ENCODE peak calls at places on chromosomes 6 and 20, in seven cellular contexts. One of them, this sample, is unnamed.

GRCh38 chr6:136586295-136586694 is 36.1 kb upstream of the MAP7 start:
- DNase-seq in uterus: no peak
- DNase-seq in A172: peak
- DNase-seq in fibroblast of pulmonary artery: peak
- DNase-seq in PC-9: no peak
- DNase-seq in Daoy: no peak
- DNase-seq in hepatocyte: peak
- DNase-seq in this sample: peak

GRCh38 chr6:15382089-15382488 is 136.2 kb downstream of the JARID2 start:
- DNase-seq in uterus: no peak
- DNase-seq in A172: no peak
- DNase-seq in fibroblast of pulmonary artery: no peak
- DNase-seq in PC-9: no peak
- DNase-seq in Daoy: no peak
- DNase-seq in hepatocyte: no peak
- DNase-seq in this sample: no peak

GRCh38 chr20:32378461-32378860 is 20.3 kb downstream of the ASXL1 start:
- DNase-seq in uterus: no peak
- DNase-seq in A172: no peak
- DNase-seq in fibroblast of pulmonary artery: peak
- DNase-seq in PC-9: no peak
- DNase-seq in Daoy: no peak
- DNase-seq in hepatocyte: no peak
- DNase-seq in this sample: peak

GRCh38 chr6:156065838-156066237 is 610.2 kb upstream of the NOX3 start:
- DNase-seq in uterus: no peak
- DNase-seq in A172: no peak
- DNase-seq in fibroblast of pulmonary artery: no peak
- DNase-seq in PC-9: no peak
- DNase-seq in Daoy: no peak
- DNase-seq in hepatocyte: no peak
- DNase-seq in this sample: no peak

GRCh38 chr6:155313602-155314091 is 637 bp downstream of the TFB1M start:
- DNase-seq in uterus: no peak
- DNase-seq in A172: no peak
- DNase-seq in fibroblast of pulmonary artery: peak
- DNase-seq in PC-9: no peak
- DNase-seq in Daoy: peak
- DNase-seq in hepatocyte: peak
- DNase-seq in this sample: peak

GRCh38 chr6:112429226-112429625 is 82.1 kb downstream of the RFPL4B start:
- DNase-seq in uterus: no peak
- DNase-seq in A172: peak
- DNase-seq in fibroblast of pulmonary artery: peak
- DNase-seq in PC-9: no peak
- DNase-seq in Daoy: peak
- DNase-seq in hepatocyte: peak
- DNase-seq in this sample: peak

GRCh38 chr20:36856691-36857635 is 19.0 kb upstream of the TLDC2 start:
- DNase-seq in uterus: no peak
- DNase-seq in A172: no peak
- DNase-seq in fibroblast of pulmonary artery: peak
- DNase-seq in PC-9: no peak
- DNase-seq in Daoy: no peak
- DNase-seq in hepatocyte: no peak
- DNase-seq in this sample: peak

GRCh38 chr20:10557685-10558084 is 116.1 kb downstream of the JAG1 start:
- DNase-seq in uterus: no peak
- DNase-seq in A172: peak
- DNase-seq in fibroblast of pulmonary artery: no peak
- DNase-seq in PC-9: no peak
- DNase-seq in Daoy: peak
- DNase-seq in hepatocyte: no peak
- DNase-seq in this sample: no peak

GRCh38 chr20:63747622-63748355 is 8.2 kb downstream of the SLC2A4RG start:
- DNase-seq in uterus: no peak
- DNase-seq in A172: no peak
- DNase-seq in fibroblast of pulmonary artery: no peak
- DNase-seq in PC-9: no peak
- DNase-seq in Daoy: no peak
- DNase-seq in hepatocyte: peak
- DNase-seq in this sample: no peak

GRCh38 chr20:10642859-10643559 is 30.8 kb downstream of the JAG1 start:
- DNase-seq in uterus: no peak
- DNase-seq in A172: no peak
- DNase-seq in fibroblast of pulmonary artery: no peak
- DNase-seq in PC-9: no peak
- DNase-seq in Daoy: peak
- DNase-seq in hepatocyte: no peak
- DNase-seq in this sample: peak

GRCh38 chr6:106272289-106272688 is 53.3 kb downstream of the ATG5 start:
- DNase-seq in uterus: no peak
- DNase-seq in A172: no peak
- DNase-seq in fibroblast of pulmonary artery: no peak
- DNase-seq in PC-9: no peak
- DNase-seq in Daoy: no peak
- DNase-seq in hepatocyte: no peak
- DNase-seq in this sample: no peak